ENCODE peak calls at places on chromosome 22, in six cellular contexts. K, A, B, J, M and N are unnamed samples.

GRCh38 chr22:19884954-19885751 is 30.5 kb upstream of the GNB1L start:
- DNase-seq in K (no peak), A (no peak), B (no peak), J (peak), M (no peak), N (no peak)

GRCh38 chr22:44685384-44686056 is 16.5 kb upstream of the PRR5 start:
- DNase-seq in K (peak), A (peak), B (no peak), J (peak), M (peak), N (peak)

GRCh38 chr22:20296598-20296997 is 23.3 kb downstream of the DGCR6L start:
- DNase-seq in K (no peak), A (no peak), B (no peak), J (no peak), M (no peak), N (no peak)

GRCh38 chr22:26553056-26553752 is 36.7 kb downstream of the TPST2 start:
- DNase-seq in K (no peak), A (no peak), B (no peak), J (no peak), M (no peak), N (no peak)

GRCh38 chr22:48051796-48052620 is 1289.6 kb downstream of the TBC1D22A start:
- DNase-seq in K (no peak), A (no peak), B (peak), J (no peak), M (no peak), N (no peak)

GRCh38 chr22:44454113-44454769 is 43.8 kb downstream of the RTL6 start:
- DNase-seq in K (peak), A (no peak), B (peak), J (no peak), M (no peak), N (no peak)

GRCh38 chr22:38858492-38858891 is 13.5 kb downstream of the CBX6 start:
- DNase-seq in K (no peak), A (no peak), B (no peak), J (peak), M (no peak), N (no peak)

GRCh38 chr22:35023692-35024363 is 42.1 kb upstream of the ISX start:
- DNase-seq in K (peak), A (peak), B (peak), J (peak), M (peak), N (peak)

GRCh38 chr22:46462726-46463371 is 74.6 kb downstream of the CELSR1 start:
- DNase-seq in K (no peak), A (no peak), B (no peak), J (no peak), M (no peak), N (no peak)